ENCODE peak calls at places on chromosomes 2 and 18, in four cellular contexts. One of them, this sample, is unnamed.

GRCh38 chr2:202885190-202885589 is 13.6 kb upstream of the ICA1L start:
- DNase-seq in HepG2: no peak
- DNase-seq in H1: no peak
- DNase-seq in GM12892: no peak
- DNase-seq in this sample: no peak

GRCh38 chr2:77087987-77088414 is 434.2 kb downstream of the LRRTM4 start:
- DNase-seq in HepG2: no peak
- DNase-seq in H1: no peak
- DNase-seq in GM12892: no peak
- DNase-seq in this sample: no peak

GRCh38 chr2:72757177-72757775 is 68.6 kb downstream of the EXOC6B start:
- DNase-seq in HepG2: peak
- DNase-seq in H1: no peak
- DNase-seq in GM12892: no peak
- DNase-seq in this sample: no peak

GRCh38 chr2:206115026-206115578 is 29.1 kb upstream of the INO80D start:
- DNase-seq in HepG2: peak
- DNase-seq in H1: no peak
- DNase-seq in GM12892: no peak
- DNase-seq in this sample: no peak

GRCh38 chr2:45882707-45883106 is 231.2 kb downstream of the PRKCE start:
- DNase-seq in HepG2: no peak
- DNase-seq in H1: no peak
- DNase-seq in GM12892: no peak
- DNase-seq in this sample: no peak

GRCh38 chr18:32760391-32760790 is 12.4 kb downstream of the KLHL14 start:
- DNase-seq in HepG2: no peak
- DNase-seq in H1: no peak
- DNase-seq in GM12892: no peak
- DNase-seq in this sample: no peak

GRCh38 chr2:85838181-85838580 is 50.6 kb downstream of the ST3GAL5 start:
- DNase-seq in HepG2: no peak
- DNase-seq in H1: no peak
- DNase-seq in GM12892: no peak
- DNase-seq in this sample: no peak

GRCh38 chr18:33062834-33063364 is 290.1 kb upstream of the KLHL14 start:
- DNase-seq in HepG2: no peak
- DNase-seq in H1: no peak
- DNase-seq in GM12892: no peak
- DNase-seq in this sample: no peak

GRCh38 chr2:129922571-129923264 is 56.7 kb upstream of the RAB6C start:
- DNase-seq in HepG2: no peak
- DNase-seq in H1: no peak
- DNase-seq in GM12892: no peak
- DNase-seq in this sample: no peak

GRCh38 chr18:79030680-79031079 is 38.5 kb upstream of the ATP9B start:
- DNase-seq in HepG2: no peak
- DNase-seq in H1: no peak
- DNase-seq in GM12892: no peak
- DNase-seq in this sample: no peak

GRCh38 chr18:48942554-48943261 is 8.1 kb downstream of the SMAD7 start:
- DNase-seq in HepG2: peak
- DNase-seq in H1: no peak
- DNase-seq in GM12892: no peak
- DNase-seq in this sample: no peak

GRCh38 chr2:20446280-20446916 is 476 bp upstream of the RHOB start:
- DNase-seq in HepG2: no peak
- DNase-seq in H1: no peak
- DNase-seq in GM12892: no peak
- DNase-seq in this sample: no peak

GRCh38 chr2:20444993-20445910 is 1.6 kb upstream of the RHOB start:
- DNase-seq in HepG2: no peak
- DNase-seq in H1: no peak
- DNase-seq in GM12892: no peak
- DNase-seq in this sample: no peak

GRCh38 chr2:20444113-20444992 is 2.5 kb upstream of the RHOB start:
- DNase-seq in HepG2: no peak
- DNase-seq in H1: no peak
- DNase-seq in GM12892: no peak
- DNase-seq in this sample: no peak

GRCh38 chr2:20440001-20440560 is 6.8 kb upstream of the RHOB start:
- DNase-seq in HepG2: no peak
- DNase-seq in H1: no peak
- DNase-seq in GM12892: no peak
- DNase-seq in this sample: no peak

GRCh38 chr2:20443276-20443920 is 3.5 kb upstream of the RHOB start:
- DNase-seq in HepG2: peak
- DNase-seq in H1: no peak
- DNase-seq in GM12892: no peak
- DNase-seq in this sample: no peak
- TF ChIP-seq POLR2A in HepG2: no peak
- TF ChIP-seq POLR2A in H1: no peak
- TF ChIP-seq POLR2A in GM12892: no peak
- TF ChIP-seq POLR2A in this sample: no peak

GRCh38 chr2:226763320-226763719 is 36.3 kb downstream of the IRS1 start:
- DNase-seq in HepG2: no peak
- DNase-seq in H1: no peak
- DNase-seq in GM12892: no peak
- DNase-seq in this sample: no peak
- TF ChIP-seq TAF1 in HepG2: no peak
- TF ChIP-seq TAF1 in H1: no peak
- TF ChIP-seq TAF1 in GM12892: no peak
- TF ChIP-seq TAF1 in this sample: no peak

GRCh38 chr2:234679151-234679765 is 182.4 kb upstream of the ARL4C start:
- DNase-seq in HepG2: no peak
- DNase-seq in H1: no peak
- DNase-seq in GM12892: no peak
- DNase-seq in this sample: no peak

GRCh38 chr2:234681206-234681605 is 184.3 kb upstream of the ARL4C start:
- DNase-seq in HepG2: no peak
- DNase-seq in H1: no peak
- DNase-seq in GM12892: no peak
- DNase-seq in this sample: no peak

GRCh38 chr2:234680688-234681050 is 183.8 kb upstream of the ARL4C start:
- DNase-seq in HepG2: no peak
- DNase-seq in H1: no peak
- DNase-seq in GM12892: no peak
- DNase-seq in this sample: no peak

GRCh38 chr2:234678721-234679120 is 181.8 kb upstream of the ARL4C start:
- DNase-seq in HepG2: no peak
- DNase-seq in H1: no peak
- DNase-seq in GM12892: no peak
- DNase-seq in this sample: no peak

DNA sequence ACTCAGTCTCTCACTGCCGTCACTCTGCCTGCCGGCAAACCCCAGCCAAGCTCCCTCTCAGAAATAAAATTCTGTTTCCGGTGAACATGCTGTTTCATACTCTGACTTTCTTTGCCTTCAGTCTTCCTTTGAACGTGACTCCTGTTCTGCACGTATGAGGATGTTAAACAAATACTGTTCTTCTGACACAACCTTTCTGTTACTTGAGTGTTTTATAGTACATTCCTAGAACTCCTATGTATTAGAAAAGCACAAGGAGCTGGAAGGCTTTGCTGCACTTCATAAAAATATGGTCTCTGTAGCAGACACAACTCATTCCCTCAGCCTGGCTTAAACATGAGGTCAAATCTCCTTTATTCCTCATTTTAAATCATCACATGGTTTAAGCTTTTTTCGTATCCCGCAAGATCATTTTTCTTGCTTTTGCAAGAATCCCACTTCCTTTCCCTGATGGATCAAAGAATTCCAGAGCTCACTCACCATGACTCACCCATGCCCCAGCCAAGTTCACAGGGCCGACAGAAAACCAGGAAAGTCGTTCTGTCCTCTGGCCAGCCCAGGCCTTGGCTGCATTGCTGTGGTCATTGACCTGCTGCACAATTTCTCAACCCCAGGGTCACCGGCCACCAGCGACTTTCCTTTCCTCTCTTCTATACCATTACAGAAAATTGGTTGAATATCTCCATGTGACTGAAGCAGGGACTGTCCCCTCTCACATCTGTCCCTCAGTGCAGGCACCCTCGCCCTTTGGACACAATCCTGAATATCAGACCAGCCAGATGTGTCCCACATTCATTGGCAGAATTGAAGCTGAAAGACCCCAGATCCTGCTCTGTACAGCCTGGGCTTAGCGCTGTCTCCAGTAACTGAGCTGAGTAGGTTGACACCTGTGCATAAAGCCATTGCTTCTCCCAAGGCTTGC is 183.1 kb upstream of the ARL4C start:
- DNase-seq in HepG2: peak
- DNase-seq in H1: no peak
- DNase-seq in GM12892: no peak
- DNase-seq in this sample: no peak
- TF ChIP-seq POLR2A in HepG2: no peak
- TF ChIP-seq POLR2A in H1: no peak
- TF ChIP-seq POLR2A in GM12892: no peak
- TF ChIP-seq POLR2A in this sample: no peak

GRCh38 chr2:183068561-183068960 is 10.0 kb upstream of the DUSP19 start:
- DNase-seq in HepG2: no peak
- DNase-seq in H1: no peak
- DNase-seq in GM12892: no peak
- DNase-seq in this sample: no peak
- TF ChIP-seq TAF1 in HepG2: no peak
- TF ChIP-seq TAF1 in H1: no peak
- TF ChIP-seq TAF1 in GM12892: no peak
- TF ChIP-seq TAF1 in this sample: no peak

GRCh38 chr2:233075966-233076339 is 15.8 kb downstream of the INPP5D start:
- DNase-seq in HepG2: no peak
- DNase-seq in H1: no peak
- DNase-seq in GM12892: no peak
- DNase-seq in this sample: no peak
- TF ChIP-seq POLR2A in HepG2: no peak
- TF ChIP-seq POLR2A in H1: no peak
- TF ChIP-seq POLR2A in GM12892: peak
- TF ChIP-seq POLR2A in this sample: no peak